ENCODE peak calls at places on chromosomes 2 and 18, in five cellular contexts. J, S, D, F and N are unnamed samples.

GRCh38 chr2:187982668-187983067 is 309.0 kb upstream of the GULP1 start:
- DNase-seq in D (no peak), J (peak), F (no peak), S (no peak), N (peak)

GRCh38 chr2:231522418-231523180 is 7.6 kb downstream of the NMUR1 start:
- DNase-seq in S (no peak), F (no peak), J (peak), D (no peak), N (peak)

GRCh38 chr2:195477248-195477995 is 179.6 kb upstream of the SLC39A10 start:
- DNase-seq in F (no peak), D (no peak), S (no peak), J (peak), N (peak)

GRCh38 chr2:42973771-42974170 is 181.4 kb upstream of the HAAO start:
- DNase-seq in D (no peak), S (peak), J (no peak), F (no peak), N (peak)

GRCh38 chr2:104583791-104584190 is 270.1 kb upstream of the POU3F3 start:
- DNase-seq in J (no peak), F (no peak), D (no peak), S (no peak), N (no peak)

GRCh38 chr2:223598994-223599645 is 3.0 kb downstream of the SCG2 start:
- DNase-seq in J (peak), D (no peak), S (no peak), F (no peak), N (peak)

GRCh38 chr2:159694500-159695040 is 17.7 kb upstream of the MARCHF7 start:
- DNase-seq in J (no peak), S (no peak), F (no peak), D (no peak), N (no peak)

GRCh38 chr2:128236491-128237035 is 82.1 kb downstream of the HS6ST1 start:
- DNase-seq in F (peak), D (no peak), S (no peak), J (peak), N (peak)

GRCh38 chr18:59222341-59222740 is 2.4 kb downstream of the GRP start:
- DNase-seq in D (no peak), S (no peak), F (no peak), J (no peak), N (no peak)

GRCh38 chr2:69386376-69386775 is 651 bp downstream of the GFPT1 start:
- DNase-seq in S (no peak), D (no peak), F (no peak), J (no peak), N (peak)

GRCh38 chr2:31729442-31730092 is 148.8 kb upstream of the SRD5A2 start:
- DNase-seq in D (no peak), S (no peak), F (peak), J (peak), N (peak)

GRCh38 chr18:12088731-12089375 is 4.8 kb upstream of the ANKRD62 start:
- DNase-seq in J (no peak), S (no peak), F (no peak), D (no peak), N (no peak)

GRCh38 chr2:64383016-64383588 is 70.9 kb upstream of the LGALSL start:
- DNase-seq in F (no peak), D (no peak), J (no peak), S (no peak), N (no peak)

GRCh38 chr18:12765127-12765526 is 62.3 kb downstream of the PSMG2 start:
- DNase-seq in S (no peak), F (peak), J (no peak), D (no peak), N (no peak)